ENCODE peak calls at places on chromosome 12, in nine cellular contexts. W is lower leg skin, F is astrocyte of the spinal cord, V is astrocyte of the cerebellum, L is GM06990, A is lung, H is GM23338, U is AG04450, X is psoas muscle. M is an unnamed sample.

GRCh38 chr12:116760621-116761020 is 22.5 kb downstream of the RNFT2 start:
- DNase-seq in F (no peak), X (no peak), A (no peak), U (no peak), V (no peak), H (no peak), W (no peak), L (no peak), M (no peak)

GRCh38 chr12:53217049-53217929 is 10.2 kb upstream of the ITGB7 start:
- DNase-seq in V (no peak), H (peak; percentile 96), L (no peak), W (no peak), U (no peak), A (peak; percentile 68), X (peak; percentile 84), F (no peak), M (no peak)

GRCh38 chr12:118358607-118359540 is 13.8 kb downstream of the TAOK3 start:
- DNase-seq in V (no peak), X (no peak), L (no peak), F (no peak), A (no peak), H (no peak), U (no peak), W (no peak), M (no peak)

GRCh38 chr12:95066091-95066855 is 7.1 kb downstream of the NR2C1 start:
- DNase-seq in L (no peak), H (no peak), V (no peak), U (no peak), W (no peak), F (no peak), A (no peak), X (no peak), M (no peak)

GRCh38 chr12:89319111-89319510 is 33.2 kb downstream of the DUSP6 start:
- DNase-seq in X (peak; percentile 59), U (peak; percentile 1), V (no peak), A (no peak), W (no peak), H (no peak), F (no peak), L (no peak), M (no peak)

GRCh38 chr12:13024151-13024946 is 19.8 kb upstream of the FAM234B start:
- DNase-seq in F (peak; percentile 77), V (no peak), W (peak; percentile 44), L (no peak), H (peak; percentile 62), X (no peak), U (no peak), A (peak; percentile 38), M (no peak)

GRCh38 chr12:80655751-80656150 is 51.7 kb upstream of the MYF6 start:
- DNase-seq in X (no peak), F (no peak), W (no peak), A (no peak), U (no peak), H (no peak), V (no peak), L (no peak), M (no peak)

GRCh38 chr12:104581000-104581570 is 124.3 kb downstream of the CHST11 start:
- DNase-seq in V (no peak), L (no peak), U (no peak), W (no peak), X (no peak), A (no peak), F (no peak), H (no peak), M (no peak)

GRCh38 chr12:88223519-88223918 is 81.4 kb downstream of the TMTC3 start:
- DNase-seq in H (no peak), V (no peak), L (no peak), X (no peak), W (no peak), F (no peak), A (no peak), U (no peak), M (no peak)

GRCh38 chr12:22255097-22255496 is 79.4 kb downstream of the ST8SIA1 start:
- DNase-seq in X (no peak), U (no peak), F (peak; percentile 29), A (no peak), H (peak; percentile 82), L (no peak), W (no peak), V (peak; percentile 35), M (no peak)

DNA sequence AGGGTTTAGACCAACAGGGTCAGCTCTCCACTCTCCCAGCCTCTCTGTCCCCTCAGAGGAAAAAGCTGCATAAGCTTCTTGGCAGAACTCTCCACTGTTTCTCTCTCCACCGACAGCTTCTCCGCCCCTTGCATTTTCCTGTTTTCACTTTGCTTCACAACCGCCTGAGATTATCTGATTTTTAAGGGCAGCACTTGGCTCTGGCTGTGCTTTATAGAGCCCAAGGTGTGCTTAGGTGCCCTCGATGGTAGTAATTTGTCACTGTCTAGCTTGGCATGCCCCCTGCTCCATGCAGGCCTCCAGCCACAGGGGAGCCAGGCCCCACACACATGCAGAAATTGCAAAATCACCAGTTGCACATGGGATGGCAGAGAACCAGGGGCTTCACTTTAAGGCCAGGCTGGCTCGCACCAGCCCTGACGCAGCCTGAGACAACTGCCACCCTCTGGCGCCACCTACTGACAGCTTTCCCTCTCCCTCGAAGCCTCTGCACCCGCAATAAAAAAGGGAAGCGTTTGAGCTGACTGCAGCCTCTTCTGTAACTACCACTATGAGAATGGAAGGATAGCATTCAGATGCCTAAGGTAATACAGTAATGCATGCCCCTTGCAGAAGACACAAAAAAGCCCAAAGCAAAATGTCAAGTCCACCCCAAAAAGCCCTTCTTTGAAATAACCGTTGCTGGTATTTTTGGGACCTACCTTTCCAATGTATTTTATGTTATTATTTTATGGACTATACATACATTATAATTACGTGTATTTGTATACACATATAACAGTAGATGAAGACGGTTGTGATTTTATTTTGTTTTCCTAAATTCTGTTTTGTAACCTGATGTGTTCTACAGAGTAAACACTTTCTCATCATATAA is 32.0 kb upstream of the RIMBP2 start:
- DNase-seq in V (peak; percentile 27), X (peak; percentile 86), H (peak; percentile 86), U (no peak), A (peak; percentile 77), L (peak; percentile 48), F (peak; percentile 48), W (peak; percentile 72), M (peak; percentile 79)
- TF ChIP-seq CTCF in V (peak; percentile 90), X (peak; percentile 68), H (peak; percentile 84), U (peak; percentile 86), A (peak; percentile 60), L (peak; percentile 86), F (peak; percentile 92), W (no peak), M (peak; percentile 93)

GRCh38 chr12:62691309-62691708 is 224.7 kb downstream of the MON2 start:
- DNase-seq in A (no peak), F (no peak), X (no peak), H (no peak), U (no peak), V (no peak), W (no peak), L (no peak), M (no peak)
- TF ChIP-seq CTCF in A (no peak), F (no peak), X (no peak), H (no peak), U (no peak), V (no peak), W (no peak), L (no peak), M (no peak)

DNA sequence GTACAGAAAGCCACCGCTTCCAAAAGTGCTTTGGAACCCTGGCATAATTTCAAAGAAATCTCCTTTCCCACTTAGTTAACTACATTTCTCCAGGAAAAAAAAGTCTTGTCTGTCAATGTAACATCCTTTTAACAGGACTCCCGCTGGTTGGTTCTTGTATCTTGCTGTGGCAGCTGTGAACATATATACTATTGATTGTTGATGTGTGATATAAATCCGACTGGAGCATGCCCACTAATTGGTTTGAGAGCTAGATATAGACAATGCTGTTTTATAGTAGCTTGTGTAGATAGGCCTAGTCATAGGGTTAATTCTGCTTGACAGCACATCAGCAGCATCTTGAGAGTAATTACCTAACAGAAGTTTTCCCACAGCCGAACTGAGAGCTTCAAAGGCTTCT is 89.6 kb downstream of the MSRB3 start:
- DNase-seq in V (no peak), U (no peak), H (no peak), W (no peak), L (no peak), X (no peak), A (no peak), F (no peak), M (no peak)
- TF ChIP-seq CTCF in V (no peak), U (no peak), H (no peak), W (no peak), L (no peak), X (no peak), A (no peak), F (no peak), M (no peak)

GRCh38 chr12:48828841-48829575 is 10.7 kb downstream of the CACNB3 start:
- DNase-seq in A (no peak), L (no peak), W (no peak), X (no peak), U (no peak), F (no peak), H (no peak), V (no peak), M (no peak)

GRCh38 chr12:48828293-48828692 is 10.0 kb downstream of the CACNB3 start:
- DNase-seq in F (no peak), V (no peak), L (no peak), X (no peak), H (no peak), U (no peak), A (no peak), W (no peak), M (no peak)

GRCh38 chr12:48827513-48828096 is 9.3 kb downstream of the CACNB3 start:
- DNase-seq in A (no peak), U (no peak), H (no peak), V (no peak), X (no peak), L (no peak), F (no peak), W (no peak), M (no peak)

GRCh38 chr12:48832321-48833060 is 14.2 kb downstream of the CACNB3 start:
- DNase-seq in U (no peak), F (no peak), H (no peak), V (no peak), L (no peak), X (no peak), W (no peak), A (no peak), M (no peak)

DNA sequence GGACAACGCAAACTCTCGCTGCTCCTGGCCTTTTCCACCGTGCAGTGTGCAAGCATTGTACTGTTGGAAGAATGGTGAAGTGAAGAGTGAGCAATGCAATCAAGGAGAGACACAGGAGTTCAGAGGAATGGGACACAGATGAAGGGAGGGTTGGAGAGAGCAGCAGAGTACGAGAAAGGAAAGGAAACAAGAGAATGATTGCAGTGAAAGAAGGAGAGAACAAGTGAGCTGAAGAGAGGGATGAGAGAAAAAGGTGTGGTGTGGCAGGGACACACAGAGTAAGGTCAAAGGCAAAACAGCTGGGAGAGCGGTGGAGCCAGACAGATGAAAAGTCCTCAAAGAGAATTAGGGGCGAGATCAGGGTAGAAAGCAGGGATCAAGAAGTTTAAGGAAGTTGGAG is 13.0 kb downstream of the CACNB3 start:
- DNase-seq in W (no peak), V (no peak), H (no peak), L (no peak), F (no peak), A (no peak), U (no peak), X (no peak), M (no peak)
- TF ChIP-seq CTCF in W (no peak), V (no peak), H (no peak), L (no peak), F (no peak), A (no peak), U (no peak), X (no peak), M (no peak)

M was measured in GM13976.